ENCODE peak calls at places on chromosomes 5 and 9, in six cellular contexts. T is MCF 10A, L is fibroblast of pulmonary artery, C is brain microvascular endothelial cell, O is Calu3, A is ovary. F is an unnamed sample.

GRCh38 chr5:44536650-44537260 is 147.5 kb upstream of the FGF10 start:
- DNase-seq in T (peak), L (peak), C (no peak), O (peak), A (no peak), F (no peak)

GRCh38 chr5:53601570-53601969 is 41.1 kb downstream of the NDUFS4 start:
- DNase-seq in T (peak), L (peak), C (peak), O (peak), A (no peak), F (no peak)

GRCh38 chr5:80825780-80826460 is 134.2 kb upstream of the RASGRF2 start:
- DNase-seq in T (no peak), L (peak), C (no peak), O (no peak), A (no peak), F (no peak)

GRCh38 chr9:116933251-116933650 is 246.1 kb downstream of the TRIM32 start:
- DNase-seq in T (peak), L (no peak), C (no peak), O (no peak), A (no peak), F (no peak)

GRCh38 chr9:14097215-14097614 is 216.7 kb downstream of the NFIB start:
- DNase-seq in T (peak), L (peak), C (peak), O (peak), A (no peak), F (no peak)

GRCh38 chr5:6082685-6083084 is 295.7 kb downstream of the MED10 start:
- DNase-seq in T (no peak), L (no peak), C (no peak), O (no peak), A (no peak), F (no peak)

GRCh38 chr9:31700252-31701045 is 684.0 kb upstream of the ACO1 start:
- DNase-seq in T (peak), L (no peak), C (no peak), O (no peak), A (no peak), F (no peak)

GRCh38 chr9:130670644-130671043 is 6.2 kb downstream of the PRDM12 start:
- DNase-seq in T (no peak), L (peak), C (no peak), O (no peak), A (no peak), F (no peak)

GRCh38 chr5:17666726-17667235 is 32.5 kb downstream of the TAF11L14 start:
- DNase-seq in T (no peak), L (no peak), C (no peak), O (no peak), A (no peak), F (no peak)

GRCh38 chr9:121658591-121658990 is 7.2 kb downstream of the DAB2IP start:
- DNase-seq in T (no peak), L (no peak), C (no peak), O (no peak), A (no peak), F (no peak)

GRCh38 chr5:173302546-173303155 is 25.6 kb downstream of the STC2 start:
- DNase-seq in T (peak), L (peak), C (peak), O (peak), A (no peak), F (no peak)

GRCh38 chr9:95808001-95808400 is 67.5 kb upstream of the ERCC6L2 start:
- DNase-seq in T (peak), L (peak), C (no peak), O (no peak), A (no peak), F (no peak)

GRCh38 chr5:458547-459353 is 15.8 kb downstream of the EXOC3 start:
- DNase-seq in T (peak), L (peak), C (no peak), O (peak), A (no peak), F (no peak)

GRCh38 chr5:120528609-120529008 is 64.5 kb downstream of the PRR16 start:
- DNase-seq in T (no peak), L (no peak), C (no peak), O (no peak), A (no peak), F (no peak)

GRCh38 chr5:114412509-114413171 is 50.8 kb downstream of the KCNN2 start:
- DNase-seq in T (peak), L (peak), C (no peak), O (no peak), A (no peak), F (no peak)

GRCh38 chr5:6450235-6450860 is 1.7 kb downstream of the UBE2QL1 start:
- DNase-seq in T (no peak), L (no peak), C (no peak), O (no peak), A (no peak), F (no peak)

GRCh38 chr5:179300834-179301233 is 44.4 kb downstream of the ADAMTS2 start:
- DNase-seq in T (no peak), L (no peak), C (no peak), O (no peak), A (peak), F (peak)

GRCh38 chr9:95696701-95697100 is 178.8 kb upstream of the ERCC6L2 start:
- DNase-seq in T (no peak), L (no peak), C (no peak), O (no peak), A (no peak), F (no peak)

GRCh38 chr5:141567513-141568117 is 51.2 kb downstream of the DIAPH1 start:
- DNase-seq in T (peak), L (peak), C (no peak), O (no peak), A (no peak), F (no peak)

GRCh38 chr5:129474544-129474943 is 14.4 kb downstream of the ADAMTS19 start:
- DNase-seq in T (no peak), L (peak), C (no peak), O (no peak), A (no peak), F (no peak)

GRCh38 chr9:11148189-11148588 is 535.4 kb upstream of the PTPRD start:
- DNase-seq in T (no peak), L (no peak), C (no peak), O (no peak), A (no peak), F (no peak)

GRCh38 chr5:172171118-172171775 is 16.8 kb downstream of the STK10 start:
- DNase-seq in T (no peak), L (no peak), C (no peak), O (no peak), A (no peak), F (no peak)

GRCh38 chr5:18977880-18978279 is 1010.1 kb downstream of the CDH18 start:
- DNase-seq in T (no peak), L (no peak), C (no peak), O (no peak), A (no peak), F (no peak)

GRCh38 chr5:78803386-78803785 is 154.8 kb upstream of the LHFPL2 start:
- DNase-seq in T (no peak), L (peak), C (no peak), O (no peak), A (peak), F (no peak)

GRCh38 chr9:110604101-110604710 is 24.7 kb upstream of the SVEP1 start:
- DNase-seq in T (no peak), L (peak), C (peak), O (no peak), A (no peak), F (peak)

GRCh38 chr5:79535477-79536192 is 21.7 kb upstream of the HOMER1 start:
- DNase-seq in T (peak), L (no peak), C (no peak), O (no peak), A (no peak), F (no peak)

GRCh38 chr9:109072810-109073435 is 46.8 kb downstream of the TMEM245 start:
- DNase-seq in T (no peak), L (no peak), C (no peak), O (no peak), A (no peak), F (no peak)

GRCh38 chr9:134962065-134962997 is 44.6 kb upstream of the FCN1 start:
- DNase-seq in T (no peak), L (no peak), C (no peak), O (no peak), A (peak), F (no peak)

GRCh38 chr5:10982616-10983015 is 221.6 kb upstream of the DAP start:
- DNase-seq in T (no peak), L (no peak), C (no peak), O (no peak), A (no peak), F (no peak)

DNA sequence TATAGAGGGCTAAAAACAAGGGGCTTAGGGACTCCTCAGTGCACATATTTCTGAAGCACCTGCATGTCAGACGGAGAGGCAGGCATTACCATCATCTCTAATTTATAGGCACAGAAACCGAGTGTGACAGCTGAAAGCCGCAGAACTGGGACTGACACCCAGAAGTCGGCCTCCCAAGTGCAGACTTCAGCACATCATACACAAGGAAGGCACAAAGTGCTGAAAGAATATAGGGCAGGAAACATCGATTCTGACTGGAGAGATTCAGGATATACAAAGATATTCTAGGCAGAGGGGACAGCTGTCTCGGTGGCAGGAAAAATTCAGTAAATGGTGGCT is 11.2 kb downstream of the MRPS27 start:
- DNase-seq in T (no peak), L (no peak), C (no peak), O (no peak), A (no peak), F (no peak)
- TF ChIP-seq CTCF in T (no peak), L (no peak), C (no peak), O (no peak), A (no peak), F (no peak)

GRCh38 chr9:79759460-79759859 is 187.7 kb downstream of the TLE4 start:
- DNase-seq in T (peak), L (no peak), C (no peak), O (no peak), A (no peak), F (no peak)

GRCh38 chr9:79763861-79764260 is 192.1 kb downstream of the TLE4 start:
- DNase-seq in T (peak), L (peak), C (no peak), O (no peak), A (peak), F (no peak)

GRCh38 chr9:79756414-79756813 is 184.6 kb downstream of the TLE4 start:
- DNase-seq in T (no peak), L (no peak), C (no peak), O (no peak), A (no peak), F (no peak)

GRCh38 chr9:79757074-79757473 is 185.3 kb downstream of the TLE4 start:
- DNase-seq in T (no peak), L (no peak), C (no peak), O (no peak), A (no peak), F (no peak)

GRCh38 chr9:79757906-79758669 is 186.3 kb downstream of the TLE4 start:
- DNase-seq in T (no peak), L (peak), C (no peak), O (no peak), A (no peak), F (no peak)
- TF ChIP-seq CTCF in T (peak), L (peak), C (peak), O (no peak), A (no peak), F (peak)

GRCh38 chr9:94213513-94214124 is 45.5 kb upstream of the ZNF169 start:
- DNase-seq in T (peak), L (peak), C (peak), O (peak), A (peak), F (peak)
- TF ChIP-seq CTCF in T (peak), L (peak), C (peak), O (peak), A (peak), F (peak)

GRCh38 chr9:98908897-98909634 is 34.6 kb upstream of the COL15A1 start:
- DNase-seq in T (peak), L (peak), C (peak), O (no peak), A (no peak), F (no peak)
- TF ChIP-seq CTCF in T (no peak), L (no peak), C (no peak), O (no peak), A (no peak), F (no peak)

GRCh38 chr5:149445739-149446369 is 66.8 kb upstream of the IL17B start:
- DNase-seq in T (peak), L (peak), C (peak), O (no peak), A (peak), F (no peak)
- TF ChIP-seq CTCF in T (no peak), L (no peak), C (peak), O (no peak), A (no peak), F (no peak)

F was measured in CD14-positive monocyte.